ENCODE peak calls at places on chromosomes 16 and 17, in ten cellular contexts. P, U, Y, O, M, K, T, D, J and N are unnamed samples.

GRCh38 chr17:4555863-4556646 is 871 bp upstream of the MYBBP1A start:
- DNase-seq in K (no peak), J (no peak), M (no peak), Y (no peak), D (no peak), U (no peak), T (no peak), P (no peak), O (no peak), N (no peak)

GRCh38 chr17:7413346-7413985 is 5.8 kb downstream of the NLGN2 start:
- DNase-seq in U (peak), O (no peak), K (peak), P (peak), Y (no peak), D (peak), T (no peak), M (no peak), J (no peak), N (no peak)

GRCh38 chr16:79369796-79370195 is 230.7 kb downstream of the MAF start:
- DNase-seq in U (no peak), K (no peak), P (no peak), M (no peak), J (no peak), D (no peak), O (no peak), Y (no peak), T (no peak), N (no peak)

GRCh38 chr16:8986818-8987191 is 23.1 kb upstream of the USP7 start:
- DNase-seq in T (no peak), O (no peak), P (no peak), J (no peak), M (no peak), Y (no peak), K (no peak), D (no peak), U (no peak), N (no peak)

GRCh38 chr16:67236551-67237395 is 9.8 kb downstream of the TMEM208 start:
- DNase-seq in D (peak), J (peak), M (peak), Y (peak), P (peak), K (no peak), U (peak), O (no peak), T (no peak), N (peak)

GRCh38 chr16:66689282-66689681 is 7.3 kb downstream of the CMTM4 start:
- DNase-seq in M (no peak), O (no peak), D (no peak), T (no peak), J (no peak), K (no peak), U (no peak), Y (no peak), P (no peak), N (no peak)

GRCh38 chr17:27762527-27763305 is 37.6 kb downstream of the NOS2 start:
- DNase-seq in K (no peak), O (no peak), J (no peak), D (peak), U (peak), T (no peak), Y (no peak), M (no peak), P (peak), N (no peak)

GRCh38 chr17:83200746-83201145 is 121.3 kb downstream of the METRNL start:
- DNase-seq in J (no peak), D (peak), T (no peak), M (no peak), Y (no peak), K (no peak), U (no peak), O (no peak), P (no peak), N (no peak)

GRCh38 chr16:24668481-24669001 is 60.9 kb upstream of the TNRC6A start:
- DNase-seq in Y (no peak), J (no peak), P (peak), T (no peak), D (peak), M (no peak), O (no peak), U (peak), K (peak), N (no peak)

GRCh38 chr17:279776-280175 is 72.8 kb downstream of the RPH3AL start:
- DNase-seq in M (no peak), O (no peak), P (no peak), Y (no peak), K (no peak), T (no peak), U (no peak), D (no peak), J (no peak), N (no peak)

GRCh38 chr16:21184834-21185233 is 26.4 kb downstream of the LDAF1 start:
- DNase-seq in J (no peak), K (no peak), D (peak), Y (no peak), O (no peak), U (no peak), M (no peak), P (peak), T (no peak), N (no peak)

GRCh38 chr16:60655514-60656153 is 1380.6 kb downstream of the CDH8 start:
- DNase-seq in D (no peak), K (no peak), J (no peak), U (no peak), O (no peak), Y (no peak), T (no peak), P (no peak), M (no peak), N (no peak)

GRCh38 chr16:66740010-66740409 is 11.4 kb downstream of the DYNC1LI2 start:
- DNase-seq in Y (peak), P (peak), U (peak), O (no peak), M (no peak), K (no peak), J (peak), T (no peak), D (peak), N (no peak)

GRCh38 chr16:48503779-48504178 is 106.2 kb downstream of the N4BP1 start:
- DNase-seq in T (no peak), P (peak), K (peak), M (no peak), O (peak), J (no peak), U (peak), D (peak), Y (peak), N (no peak)

GRCh38 chr16:10077861-10078260 is 104.4 kb downstream of the GRIN2A start:
- DNase-seq in D (no peak), K (no peak), U (no peak), P (no peak), M (no peak), Y (no peak), O (no peak), T (no peak), J (no peak), N (no peak)

GRCh38 chr17:60678118-60678444 is 430 bp downstream of the BCAS3 start:
- DNase-seq in D (no peak), Y (no peak), O (no peak), J (peak), K (no peak), P (no peak), M (no peak), U (no peak), T (no peak), N (no peak)

GRCh38 chr17:13940858-13941665 is 128.2 kb upstream of the COX10 start:
- DNase-seq in J (no peak), T (no peak), U (peak), O (no peak), Y (no peak), M (no peak), P (peak), K (no peak), D (peak), N (no peak)

GRCh38 chr16:20612551-20613470 is 36.6 kb upstream of the ACSM2B start:
- DNase-seq in M (no peak), K (no peak), T (no peak), Y (no peak), J (no peak), O (no peak), D (no peak), P (no peak), U (no peak), N (no peak)

GRCh38 chr16:67678354-67679023 is 11.9 kb downstream of the C16orf86 start:
- DNase-seq in K (no peak), D (no peak), Y (peak), J (no peak), U (no peak), O (no peak), M (no peak), P (no peak), T (no peak), N (no peak)

GRCh38 chr16:68563631-68564366 is 24.7 kb downstream of the ZFP90 start:
- DNase-seq in U (no peak), D (peak), P (no peak), K (no peak), O (no peak), J (no peak), Y (no peak), T (no peak), M (no peak), N (no peak)

GRCh38 chr16:77993586-77993985 is 28.8 kb upstream of the CLEC3A start:
- DNase-seq in D (no peak), Y (no peak), O (no peak), U (peak), J (no peak), P (peak), M (no peak), T (no peak), K (no peak), N (no peak)

GRCh38 chr16:80776856-80777255 is 27.5 kb downstream of the CDYL2 start:
- DNase-seq in M (no peak), T (no peak), K (no peak), P (no peak), Y (no peak), O (no peak), D (peak), U (no peak), J (no peak), N (no peak)

GRCh38 chr17:5638596-5638995 is 54.3 kb upstream of the NLRP1 start:
- DNase-seq in U (no peak), M (no peak), K (no peak), O (no peak), P (no peak), J (no peak), T (no peak), Y (no peak), D (no peak), N (no peak)

GRCh38 chr17:11369570-11369969 is 128.6 kb downstream of the SHISA6 start:
- DNase-seq in D (no peak), K (no peak), O (no peak), Y (no peak), U (no peak), J (no peak), P (no peak), T (no peak), M (no peak), N (no peak)

GRCh38 chr17:28738680-28739384 is 5.0 kb upstream of the TRAF4 start:
- DNase-seq in M (no peak), Y (peak), J (peak), U (no peak), T (no peak), D (no peak), K (no peak), P (no peak), O (no peak), N (no peak)

GRCh38 chr16:3096362-3096761 is 2.7 kb downstream of the ZSCAN10 start:
- DNase-seq in Y (no peak), O (no peak), T (no peak), K (no peak), M (no peak), D (no peak), J (no peak), U (no peak), P (no peak), N (no peak)

GRCh38 chr17:19534562-19535149 is 1.0 kb downstream of the SLC47A1 start:
- DNase-seq in J (no peak), T (no peak), O (no peak), M (no peak), U (no peak), D (no peak), K (no peak), P (no peak), Y (no peak), N (no peak)

GRCh38 chr17:33052856-33053255 is 61.2 kb downstream of the SPACA3 start:
- DNase-seq in M (no peak), P (no peak), J (no peak), T (no peak), D (no peak), O (no peak), K (no peak), Y (no peak), U (no peak), N (no peak)

GRCh38 chr17:5045496-5045895 is 10.3 kb upstream of the SLC52A1 start:
- DNase-seq in D (no peak), T (no peak), Y (no peak), U (no peak), M (no peak), K (no peak), O (no peak), J (no peak), P (no peak), N (no peak)

GRCh38 chr17:67392111-67392510 is 15.0 kb downstream of the PITPNC1 start:
- DNase-seq in M (no peak), O (no peak), P (no peak), T (no peak), D (no peak), Y (no peak), K (no peak), J (no peak), U (no peak), N (no peak)

GRCh38 chr17:32525116-32525515 is 38.3 kb downstream of the CDK5R1 start:
- DNase-seq in T (no peak), J (no peak), P (peak), O (peak), K (no peak), Y (no peak), M (no peak), D (peak), U (peak), N (no peak)

DNA sequence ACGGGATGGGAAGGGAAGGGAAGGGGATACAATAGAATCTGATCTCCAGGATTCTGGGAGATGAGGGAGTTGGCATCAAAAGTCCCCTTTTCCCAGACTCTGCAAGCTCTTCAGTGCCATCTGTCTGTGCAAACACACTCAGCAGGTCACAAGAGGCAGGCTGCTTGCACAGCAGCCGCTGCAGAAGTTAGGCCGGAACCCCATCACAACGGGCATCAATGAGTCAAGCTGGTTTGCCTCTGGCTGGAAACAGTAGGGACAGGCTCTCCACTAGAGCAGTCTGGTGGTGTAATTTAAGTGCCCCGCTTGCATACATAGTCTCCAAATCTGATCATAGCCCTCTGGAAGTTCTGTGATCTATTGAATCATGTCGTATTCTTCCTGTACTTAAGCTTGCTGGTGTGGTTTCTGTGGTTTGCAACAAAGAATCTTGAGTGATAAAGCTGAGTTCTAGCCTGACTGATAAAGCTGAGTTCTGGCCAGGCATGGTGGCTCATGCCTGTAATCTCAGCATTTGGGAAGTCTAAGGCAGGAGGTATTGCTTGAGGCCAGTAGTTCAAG is 33.7 kb upstream of the KDM8 start:
- DNase-seq in D (peak), P (peak), O (peak), T (no peak), J (no peak), U (peak), M (peak), K (no peak), Y (peak), N (no peak)
- TF ChIP-seq CTCF in D (no peak), P (peak), O (peak), T (no peak), J (no peak), U (peak), M (no peak), K (peak), Y (peak), N (no peak)

GRCh38 chr17:64418506-64419339 is 28.1 kb upstream of the PECAM1 start:
- DNase-seq in D (peak), J (peak), U (peak), T (no peak), Y (no peak), M (no peak), P (peak), K (peak), O (peak), N (no peak)
- TF ChIP-seq CTCF in D (peak), J (peak), U (peak), T (peak), Y (peak), M (peak), P (peak), K (peak), O (peak), N (peak)

GRCh38 chr16:87570938-87571867 is 31.1 kb upstream of the JPH3 start:
- DNase-seq in D (peak), K (no peak), P (peak), O (no peak), M (no peak), U (peak), Y (peak), J (no peak), T (no peak), N (no peak)
- TF ChIP-seq CTCF in D (peak), K (peak), P (peak), O (peak), M (no peak), U (peak), Y (peak), J (no peak), T (peak), N (peak)

DNA sequence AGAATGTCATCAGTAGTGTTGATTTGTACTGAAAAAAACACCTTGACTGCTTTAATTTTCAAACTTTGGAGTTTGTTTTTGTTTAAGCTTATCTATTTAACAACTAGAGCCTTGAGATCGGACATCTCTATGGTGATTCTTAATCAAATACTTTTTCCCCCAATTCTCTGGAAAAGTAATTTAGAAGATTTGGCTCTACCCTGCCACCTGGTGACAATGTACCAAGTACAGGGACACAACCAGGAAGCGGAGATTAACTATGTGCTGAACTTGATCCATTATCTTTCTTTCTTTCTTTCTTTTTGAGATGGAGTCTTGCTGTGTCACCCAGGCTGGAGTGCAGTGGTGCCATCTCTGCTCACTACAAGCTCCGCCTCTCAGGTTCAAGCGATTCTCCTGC is 30.8 kb downstream of the USP43 start:
- DNase-seq in K (no peak), D (no peak), O (no peak), J (no peak), M (no peak), U (no peak), T (no peak), P (no peak), Y (no peak), N (no peak)
- TF ChIP-seq CTCF in K (peak), D (no peak), O (no peak), J (peak), M (no peak), U (no peak), T (no peak), P (peak), Y (peak), N (no peak)